ENCODE peak calls at places on chromosomes 12 and 14, in nine cellular contexts. Z, O, Q, B, T, K, G, J and R are unnamed samples.

GRCh38 chr14:33810308-33810707 is 140.6 kb downstream of the EGLN3 start:
- DNase-seq in J (no peak), K (no peak), T (no peak), Q (no peak), O (no peak), Z (peak), G (no peak), B (no peak), R (no peak)

GRCh38 chr12:26117321-26117720 is 7.5 kb downstream of the BHLHE41 start:
- DNase-seq in O (no peak), T (no peak), J (no peak), K (no peak), Z (no peak), B (no peak), G (no peak), Q (no peak), R (no peak)

GRCh38 chr12:103423061-103423473 is 72.7 kb downstream of the C12orf42 start:
- DNase-seq in Q (no peak), K (no peak), T (no peak), J (no peak), B (no peak), G (no peak), Z (no peak), O (no peak), R (no peak)

GRCh38 chr14:78005325-78005724 is 164.8 kb upstream of the NRXN3 start:
- DNase-seq in G (no peak), T (peak), K (no peak), O (peak), Z (peak), J (peak), Q (no peak), B (no peak), R (no peak)

GRCh38 chr12:98594050-98594853 is 766 bp downstream of the SLC25A3 start:
- DNase-seq in G (no peak), K (peak), Z (peak), B (peak), Q (peak), J (no peak), T (peak), O (no peak), R (no peak)

GRCh38 chr14:77914073-77914721 is 114.3 kb downstream of the ADCK1 start:
- DNase-seq in J (peak), K (no peak), B (no peak), O (no peak), G (no peak), Q (no peak), T (no peak), Z (no peak), R (no peak)

GRCh38 chr12:64110864-64111263 is 111.2 kb downstream of the KICS2 start:
- DNase-seq in K (no peak), T (no peak), O (no peak), G (no peak), J (no peak), Z (no peak), B (no peak), Q (no peak), R (no peak)

GRCh38 chr12:131850856-131851559 is 22.8 kb downstream of the MMP17 start:
- DNase-seq in B (no peak), J (no peak), Z (peak), G (no peak), Q (no peak), T (peak), O (peak), K (peak), R (no peak)

GRCh38 chr14:72311116-72311515 is 378.9 kb downstream of the RGS6 start:
- DNase-seq in Z (no peak), O (no peak), K (no peak), J (no peak), B (no peak), G (no peak), T (no peak), Q (no peak), R (no peak)

GRCh38 chr12:69987453-69988102 is 162.6 kb downstream of the MYRFL start:
- DNase-seq in T (peak), J (no peak), Z (peak), G (peak), B (peak), Q (no peak), O (peak), K (peak), R (peak)

GRCh38 chr12:49059063-49059384 is 1.6 kb downstream of the KMT2D start:
- DNase-seq in K (no peak), T (no peak), J (peak), G (no peak), O (no peak), Q (no peak), Z (no peak), B (no peak), R (no peak)

GRCh38 chr12:104588048-104588942 is 131.5 kb downstream of the CHST11 start:
- DNase-seq in B (no peak), O (peak), Z (peak), K (no peak), J (no peak), Q (peak), G (peak), T (peak), R (no peak)

GRCh38 chr14:58918066-58918465 is 270.4 kb upstream of the DAAM1 start:
- DNase-seq in K (no peak), Z (peak), J (no peak), B (no peak), Q (no peak), T (peak), G (no peak), O (peak), R (no peak)

DNA sequence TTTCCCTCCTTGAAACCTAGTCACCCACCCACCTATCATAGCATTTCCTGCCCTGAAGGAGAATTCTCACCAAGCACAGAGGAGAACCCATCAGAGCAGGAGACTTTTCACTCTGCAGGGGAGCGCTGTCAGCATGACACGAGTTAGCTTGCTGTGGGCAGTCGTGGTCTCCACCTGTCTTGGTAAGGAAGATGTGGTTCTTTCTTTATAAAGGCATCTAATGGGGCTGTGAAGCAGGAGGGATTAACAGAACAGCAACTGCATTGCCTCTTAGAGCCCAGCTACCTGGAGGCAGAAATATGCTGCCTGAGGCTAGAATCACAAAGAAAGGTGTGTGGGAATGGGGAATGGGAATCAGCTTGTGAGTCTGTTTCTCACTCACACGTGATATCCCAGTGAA is 317.2 kb downstream of the DAD1 start:
- DNase-seq in Z (no peak), O (no peak), G (no peak), K (no peak), T (no peak), B (no peak), Q (no peak), J (no peak), R (no peak)
- H3K4me3 ChIP-seq in Z (no peak), O (no peak), G (no peak), K (no peak), T (no peak), B (no peak), Q (no peak), J (no peak), R (no peak)

GRCh38 chr14:93546642-93547041 is 115.9 kb downstream of the UNC79 start:
- DNase-seq in T (no peak), G (no peak), B (no peak), O (no peak), K (no peak), Q (no peak), J (no peak), Z (no peak), R (no peak)

GRCh38 chr14:93540235-93540634 is 109.5 kb downstream of the UNC79 start:
- DNase-seq in G (no peak), O (no peak), J (no peak), Q (no peak), K (no peak), Z (no peak), B (no peak), T (no peak), R (no peak)

GRCh38 chr14:93544212-93544611 is 113.5 kb downstream of the UNC79 start:
- DNase-seq in K (no peak), Q (no peak), B (no peak), O (no peak), G (no peak), J (no peak), Z (no peak), T (no peak), R (no peak)

GRCh38 chr14:93548102-93548843 is 117.5 kb downstream of the UNC79 start:
- DNase-seq in T (no peak), O (no peak), B (no peak), J (no peak), K (no peak), Z (peak), G (no peak), Q (no peak), R (no peak)

GRCh38 chr14:93543766-93544165 is 113.0 kb downstream of the UNC79 start:
- DNase-seq in B (no peak), O (peak), J (no peak), G (no peak), Q (no peak), K (no peak), T (peak), Z (peak), R (no peak)
- TF ChIP-seq CTCF in B (no peak), O (peak), J (no peak), G (peak), Q (peak), K (peak), T (peak), Z (peak), R (no peak)

DNA sequence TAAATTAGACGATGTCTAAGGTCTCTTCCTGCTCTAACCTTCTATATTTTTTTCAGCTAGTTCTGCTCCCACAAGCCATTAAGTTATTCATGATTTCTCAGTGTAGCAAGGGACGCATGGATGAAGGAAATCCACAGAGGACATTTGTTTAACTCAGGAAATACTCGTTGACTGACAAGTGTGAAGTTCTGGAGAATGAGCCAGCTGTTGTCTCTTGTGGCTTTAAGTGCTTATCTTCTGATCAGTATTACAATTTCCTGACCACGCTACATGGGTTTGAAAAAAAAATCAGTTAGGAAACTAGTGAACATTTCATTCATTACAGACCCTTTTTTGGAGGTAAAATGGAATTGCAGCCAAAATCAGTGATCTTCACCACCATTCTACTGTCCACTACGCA is 53.2 kb downstream of the GUCY2C start:
- DNase-seq in Z (no peak), T (peak), O (no peak), K (no peak), G (no peak), Q (no peak), J (no peak), B (no peak), R (no peak)
- H3K4me3 ChIP-seq in Z (no peak), T (no peak), O (no peak), K (no peak), G (no peak), Q (no peak), J (no peak), B (no peak), R (no peak)

DNA sequence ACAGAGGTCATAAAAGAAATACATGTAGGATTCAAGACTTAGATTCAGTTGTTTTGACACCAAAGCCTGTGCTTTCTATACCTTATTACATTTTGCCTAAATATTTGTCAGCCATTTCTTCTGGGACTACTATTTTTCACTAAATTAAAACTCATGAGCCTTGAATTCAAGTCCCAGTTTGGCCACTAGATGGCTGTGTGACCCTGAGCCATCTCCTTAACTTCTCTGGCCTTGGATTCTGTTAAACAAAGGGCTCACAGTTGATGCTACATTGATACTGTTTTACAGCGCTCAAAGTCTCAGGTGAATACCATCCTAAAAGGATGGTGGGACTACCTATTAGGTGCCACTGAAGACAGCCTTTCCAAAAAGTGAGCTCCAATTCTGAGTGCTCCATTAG is 39.6 kb upstream of the CCDC198 start:
- DNase-seq in K (no peak), B (peak), T (peak), G (no peak), Z (peak), O (peak), Q (no peak), J (peak), R (no peak)
- TF ChIP-seq CTCF in K (peak), B (no peak), T (peak), G (no peak), Z (peak), O (peak), Q (peak), J (no peak), R (no peak)

GRCh38 chr14:102508774-102509743 is 517 bp downstream of the ANKRD9 start:
- DNase-seq in B (peak), Q (peak), K (peak), G (no peak), O (peak), J (peak), T (peak), Z (peak), R (no peak)

GRCh38 chr14:102509744-102510615 is at the start of gene ANKRD9:
- DNase-seq in B (peak), K (peak), J (peak), Z (peak), O (peak), T (peak), G (peak), Q (peak), R (peak)

GRCh38 chr14:102511538-102511937 is 2.0 kb upstream of the ANKRD9 start:
- DNase-seq in T (no peak), J (no peak), Q (no peak), G (no peak), B (peak), O (no peak), K (no peak), Z (no peak), R (no peak)

GRCh38 chr14:102512713-102513373 is 3.3 kb upstream of the ANKRD9 start:
- DNase-seq in K (no peak), G (no peak), Z (no peak), B (no peak), O (no peak), J (no peak), T (no peak), Q (peak), R (no peak)

DNA sequence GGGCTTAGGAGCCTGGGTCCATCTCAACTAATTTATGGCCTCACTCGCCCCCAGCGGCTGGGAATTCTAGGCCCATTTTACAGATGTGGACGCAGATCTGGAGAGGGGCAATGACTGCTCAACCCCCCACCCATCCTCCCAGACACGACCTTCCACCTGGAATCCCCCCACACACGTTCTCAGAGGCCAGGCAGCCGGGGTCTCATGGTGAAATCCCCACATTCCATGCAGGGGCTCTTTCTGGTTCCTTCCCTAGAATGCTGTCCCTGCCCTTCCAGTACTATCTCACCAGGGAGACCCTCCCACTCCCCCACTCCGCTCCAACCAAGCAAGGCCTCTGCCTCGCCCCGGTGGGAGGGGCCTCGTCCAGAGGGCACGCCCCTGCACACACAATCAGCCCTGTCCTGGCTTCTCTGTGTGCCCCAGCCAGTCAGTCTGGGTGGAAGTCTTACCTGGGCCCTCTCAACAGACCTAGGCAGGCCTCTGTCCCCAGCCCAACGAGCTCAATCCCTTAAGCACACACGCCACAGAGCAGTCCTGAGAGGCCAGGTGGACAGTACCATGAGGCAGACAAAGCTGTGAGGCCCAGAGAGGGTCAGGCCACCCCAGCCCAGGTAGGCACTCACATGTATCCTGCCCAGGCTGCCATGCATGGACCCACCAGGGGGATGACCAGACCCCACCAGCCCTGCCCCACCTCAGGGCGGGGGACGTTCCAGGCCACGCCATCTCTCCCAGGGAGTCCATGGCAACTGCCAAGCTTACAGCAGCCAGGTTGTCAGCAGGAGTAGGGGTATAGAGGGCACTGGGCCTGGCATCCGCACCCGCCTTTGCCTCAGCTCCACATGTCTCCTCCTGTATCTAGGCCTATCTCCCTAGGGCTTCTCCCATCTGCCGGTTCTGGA is 1.3 kb upstream of the ANKRD9 start:
- DNase-seq in Q (no peak), T (no peak), Z (peak), O (peak), K (no peak), G (no peak), B (peak), J (peak), R (no peak)
- H3K4me3 ChIP-seq in Q (peak), T (no peak), Z (peak), O (no peak), K (no peak), G (no peak), B (no peak), J (peak), R (no peak)